ENCODE peak calls at places on chromosome 16, in six cellular contexts. One of them, this sample, is unnamed.

GRCh38 chr16:11386791-11387546 is 41.7 kb downstream of the RMI2 start:
- DNase-seq in ascending aorta: no peak
- DNase-seq in PC-9: no peak
- DNase-seq in heart left ventricle: no peak
- DNase-seq in astrocyte of the cerebellum: no peak
- DNase-seq in right lobe of liver: peak; percentile 30
- DNase-seq in this sample: no peak

GRCh38 chr16:27544671-27545070 is 5.0 kb downstream of the GTF3C1 start:
- DNase-seq in ascending aorta: no peak
- DNase-seq in PC-9: no peak
- DNase-seq in heart left ventricle: no peak
- DNase-seq in astrocyte of the cerebellum: no peak
- DNase-seq in right lobe of liver: no peak
- DNase-seq in this sample: no peak

GRCh38 chr16:73125860-73126259 is 77.9 kb upstream of the ZFHX3 start:
- DNase-seq in ascending aorta: no peak
- DNase-seq in PC-9: no peak
- DNase-seq in heart left ventricle: no peak
- DNase-seq in astrocyte of the cerebellum: peak; percentile 8
- DNase-seq in right lobe of liver: no peak
- DNase-seq in this sample: no peak

GRCh38 chr16:20711277-20711911 is 13.9 kb upstream of the ACSM1 start:
- DNase-seq in ascending aorta: peak; percentile 65
- DNase-seq in PC-9: no peak
- DNase-seq in heart left ventricle: no peak
- DNase-seq in astrocyte of the cerebellum: no peak
- DNase-seq in right lobe of liver: no peak
- DNase-seq in this sample: no peak

GRCh38 chr16:8137581-8137980 is 452.7 kb downstream of the TMEM114 start:
- DNase-seq in ascending aorta: no peak
- DNase-seq in PC-9: no peak
- DNase-seq in heart left ventricle: no peak
- DNase-seq in astrocyte of the cerebellum: no peak
- DNase-seq in right lobe of liver: no peak
- DNase-seq in this sample: no peak

GRCh38 chr16:13186813-13187212 is 285.4 kb downstream of the SHISA9 start:
- DNase-seq in ascending aorta: no peak
- DNase-seq in PC-9: no peak
- DNase-seq in heart left ventricle: no peak
- DNase-seq in astrocyte of the cerebellum: no peak
- DNase-seq in right lobe of liver: no peak
- DNase-seq in this sample: no peak

GRCh38 chr16:19882641-19883040 is 2.0 kb downstream of the GPRC5B start:
- DNase-seq in ascending aorta: no peak
- DNase-seq in PC-9: no peak
- DNase-seq in heart left ventricle: no peak
- DNase-seq in astrocyte of the cerebellum: no peak
- DNase-seq in right lobe of liver: no peak
- DNase-seq in this sample: no peak

GRCh38 chr16:70749006-70749678 is 51.8 kb downstream of the VAC14 start:
- DNase-seq in ascending aorta: no peak
- DNase-seq in PC-9: no peak
- DNase-seq in heart left ventricle: no peak
- DNase-seq in astrocyte of the cerebellum: no peak
- DNase-seq in right lobe of liver: peak; percentile 88
- DNase-seq in this sample: peak; percentile 78

GRCh38 chr16:85329059-85329812 is 217.0 kb upstream of the CIBAR2 start:
- DNase-seq in ascending aorta: no peak
- DNase-seq in PC-9: no peak
- DNase-seq in heart left ventricle: no peak
- DNase-seq in astrocyte of the cerebellum: peak; percentile 29
- DNase-seq in right lobe of liver: no peak
- DNase-seq in this sample: peak; percentile 66

GRCh38 chr16:53341787-53342186 is 92.5 kb upstream of the RBL2 start:
- DNase-seq in ascending aorta: no peak
- DNase-seq in PC-9: no peak
- DNase-seq in heart left ventricle: no peak
- DNase-seq in astrocyte of the cerebellum: no peak
- DNase-seq in right lobe of liver: no peak
- DNase-seq in this sample: no peak

GRCh38 chr16:10668322-10669045 is 26.2 kb downstream of the TEKT5 start:
- DNase-seq in ascending aorta: no peak
- DNase-seq in PC-9: peak; percentile 38
- DNase-seq in heart left ventricle: no peak
- DNase-seq in astrocyte of the cerebellum: peak; percentile 26
- DNase-seq in right lobe of liver: peak; percentile 24
- DNase-seq in this sample: no peak

GRCh38 chr16:77711775-77712174 is 10.5 kb upstream of the NUDT7 start:
- DNase-seq in ascending aorta: no peak
- DNase-seq in PC-9: no peak
- DNase-seq in heart left ventricle: no peak
- DNase-seq in astrocyte of the cerebellum: peak; percentile 37
- DNase-seq in right lobe of liver: peak; percentile 68
- DNase-seq in this sample: peak; percentile 46

GRCh38 chr16:72876981-72877373 is 171.0 kb downstream of the ZFHX3 start:
- DNase-seq in ascending aorta: no peak
- DNase-seq in PC-9: no peak
- DNase-seq in heart left ventricle: no peak
- DNase-seq in astrocyte of the cerebellum: no peak
- DNase-seq in right lobe of liver: no peak
- DNase-seq in this sample: no peak

GRCh38 chr16:66519482-66519881 is 30.4 kb downstream of the TK2 start:
- DNase-seq in ascending aorta: no peak
- DNase-seq in PC-9: no peak
- DNase-seq in heart left ventricle: no peak
- DNase-seq in astrocyte of the cerebellum: no peak
- DNase-seq in right lobe of liver: no peak
- DNase-seq in this sample: no peak

GRCh38 chr16:66516808-66517585 is 32.9 kb downstream of the TK2 start:
- DNase-seq in ascending aorta: peak; percentile 99
- DNase-seq in PC-9: peak; percentile 91
- DNase-seq in heart left ventricle: peak; percentile 97
- DNase-seq in astrocyte of the cerebellum: peak; percentile 95
- DNase-seq in right lobe of liver: peak; percentile 96
- DNase-seq in this sample: peak; percentile 96

GRCh38 chr16:66515543-66516171 is 34.3 kb downstream of the TK2 start:
- DNase-seq in ascending aorta: peak; percentile 81
- DNase-seq in PC-9: no peak
- DNase-seq in heart left ventricle: no peak
- DNase-seq in astrocyte of the cerebellum: peak; percentile 81
- DNase-seq in right lobe of liver: no peak
- DNase-seq in this sample: peak; percentile 41

GRCh38 chr16:66517586-66518263 is 32.2 kb downstream of the TK2 start:
- DNase-seq in ascending aorta: no peak
- DNase-seq in PC-9: no peak
- DNase-seq in heart left ventricle: no peak
- DNase-seq in astrocyte of the cerebellum: no peak
- DNase-seq in right lobe of liver: no peak
- DNase-seq in this sample: no peak

DNA sequence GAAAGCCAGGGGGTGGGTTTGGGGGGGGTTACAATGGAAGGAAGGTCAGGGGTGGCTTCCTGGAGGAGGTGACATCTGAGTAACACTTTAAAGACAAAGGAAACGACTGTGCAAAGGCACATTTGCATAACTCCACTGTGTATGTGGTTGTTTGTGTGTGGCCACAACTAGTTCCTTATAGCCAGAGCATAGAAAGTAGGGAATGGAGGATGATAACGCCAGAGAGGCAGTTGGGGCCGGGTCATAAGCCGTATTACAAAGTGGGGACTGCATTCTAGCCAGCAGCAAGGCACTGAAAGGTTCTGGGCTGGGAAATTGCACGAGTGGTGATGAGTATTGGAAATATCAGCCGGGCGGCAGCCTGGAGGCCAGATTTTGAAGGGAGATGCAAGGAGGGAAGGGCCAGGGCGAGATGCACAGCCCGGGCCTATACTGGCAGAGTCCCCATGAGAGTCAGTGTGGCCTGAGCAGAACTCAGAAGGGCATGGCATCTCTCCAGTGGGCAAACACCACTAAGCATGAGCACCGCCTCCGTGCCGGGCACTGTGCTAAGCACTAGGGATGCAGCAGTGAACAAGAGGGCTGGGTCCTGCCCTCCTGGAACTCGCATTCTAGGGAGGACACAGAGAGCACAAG is 33.6 kb downstream of the TK2 start:
- DNase-seq in ascending aorta: no peak
- DNase-seq in PC-9: no peak
- DNase-seq in heart left ventricle: no peak
- DNase-seq in astrocyte of the cerebellum: no peak
- DNase-seq in right lobe of liver: no peak
- DNase-seq in this sample: no peak
- H3K4me3 ChIP-seq in ascending aorta: peak overlapping the region; percentile 36
- H3K4me3 ChIP-seq in PC-9: no peak overlapping the region
- H3K4me3 ChIP-seq in heart left ventricle: no peak overlapping the region
- H3K4me3 ChIP-seq in astrocyte of the cerebellum: no peak overlapping the region
- H3K4me3 ChIP-seq in right lobe of liver: no peak overlapping the region
- H3K4me3 ChIP-seq in this sample: no peak overlapping the region

DNA sequence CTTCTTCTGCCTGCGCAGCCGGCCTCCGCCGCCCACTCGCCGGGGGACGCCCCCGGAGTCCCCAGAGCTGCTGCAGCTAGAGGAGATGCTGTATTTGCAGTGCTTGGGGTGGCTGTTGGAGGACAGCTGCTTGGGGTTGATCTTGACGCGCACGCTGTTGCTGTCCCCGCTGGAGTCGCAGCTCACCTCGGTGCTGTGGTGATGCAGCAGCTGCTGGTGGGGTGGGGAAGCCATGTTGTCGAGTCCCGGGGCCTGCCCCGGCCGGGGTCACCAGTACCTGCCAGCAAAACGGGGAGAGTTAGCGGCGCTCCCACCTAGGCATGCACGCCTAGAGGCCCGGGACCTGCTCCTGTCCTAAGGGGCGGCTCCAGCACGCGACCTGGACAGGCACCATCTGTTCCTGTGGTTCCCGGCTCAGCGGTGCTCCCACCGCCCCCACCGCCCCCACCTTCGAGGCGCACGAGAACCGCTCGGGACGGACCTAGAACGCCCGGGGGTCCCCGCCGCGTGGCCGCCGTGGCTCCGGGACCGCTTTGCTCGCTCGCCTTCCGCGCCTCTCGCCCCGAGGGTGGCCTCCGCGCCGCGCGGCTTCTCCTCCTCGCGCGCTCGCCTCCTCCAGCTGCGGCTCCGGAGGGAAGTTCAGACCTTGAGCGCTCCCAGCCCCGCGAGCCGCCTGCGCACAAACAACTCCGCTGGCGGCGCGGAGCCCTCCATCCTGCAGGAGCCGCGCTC is 867 bp downstream of the ADCY9 start:
- DNase-seq in ascending aorta: peak; percentile 76
- DNase-seq in PC-9: peak; percentile 36
- DNase-seq in heart left ventricle: peak; percentile 61
- DNase-seq in astrocyte of the cerebellum: no peak
- DNase-seq in right lobe of liver: peak; percentile 60
- DNase-seq in this sample: peak; percentile 70
- H3K4me3 ChIP-seq in ascending aorta: peak overlapping the region; percentile 95
- H3K4me3 ChIP-seq in PC-9: no peak overlapping the region
- H3K4me3 ChIP-seq in heart left ventricle: peak overlapping the region; percentile 71
- H3K4me3 ChIP-seq in astrocyte of the cerebellum: peak overlapping the region; percentile 53
- H3K4me3 ChIP-seq in right lobe of liver: peak overlapping the region; percentile 46
- H3K4me3 ChIP-seq in this sample: peak overlapping the region; percentile 34

DNA sequence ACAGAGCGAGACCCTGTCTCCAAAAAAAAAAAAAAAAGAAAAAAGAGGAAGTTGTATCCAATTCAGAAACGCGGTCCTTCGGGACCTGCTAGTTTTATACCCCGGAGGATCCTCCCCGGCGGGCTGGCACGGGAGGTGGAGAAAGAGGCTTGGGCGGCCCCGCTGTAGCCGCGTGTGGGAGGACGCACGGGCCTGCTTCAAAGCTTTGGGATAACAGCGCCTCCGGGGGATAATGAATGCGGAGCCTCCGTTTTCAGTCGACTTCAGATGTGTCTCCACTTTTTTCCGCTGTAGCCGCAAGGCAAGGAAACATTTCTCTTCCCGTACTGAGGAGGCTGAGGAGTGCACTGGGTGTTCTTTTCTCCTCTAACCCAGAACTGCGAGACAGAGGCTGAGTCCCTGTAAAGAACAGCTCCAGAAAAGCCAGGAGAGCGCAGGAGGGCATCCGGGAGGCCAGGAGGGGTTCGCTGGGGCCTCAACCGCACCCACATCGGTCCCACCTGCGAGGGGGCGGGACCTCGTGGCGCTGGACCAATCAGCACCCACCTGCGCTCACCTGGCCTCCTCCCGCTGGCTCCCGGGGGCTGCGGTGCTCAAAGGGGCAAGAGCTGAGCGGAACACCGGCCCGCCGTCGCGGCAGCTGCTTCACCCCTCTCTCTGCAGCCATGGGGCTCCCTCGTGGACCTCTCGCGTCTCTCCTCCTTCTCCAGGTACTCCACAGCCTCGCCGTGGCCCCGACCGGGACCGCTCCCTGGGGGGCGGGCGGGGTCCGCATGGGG is at the start of gene CDH3:
- DNase-seq in ascending aorta: no peak
- DNase-seq in PC-9: peak; percentile 88
- DNase-seq in heart left ventricle: no peak
- DNase-seq in astrocyte of the cerebellum: no peak
- DNase-seq in right lobe of liver: no peak
- DNase-seq in this sample: peak; percentile 61
- H3K4me3 ChIP-seq in ascending aorta: no peak within 1 kb of the TSS
- H3K4me3 ChIP-seq in PC-9: peak within 1 kb of the TSS; percentile 99
- H3K4me3 ChIP-seq in heart left ventricle: no peak within 1 kb of the TSS
- H3K4me3 ChIP-seq in astrocyte of the cerebellum: peak within 1 kb of the TSS; percentile 9
- H3K4me3 ChIP-seq in right lobe of liver: no peak within 1 kb of the TSS
- H3K4me3 ChIP-seq in this sample: no peak within 1 kb of the TSS

GRCh38 chr16:51155901-51156810 is 5.1 kb upstream of the SALL1 start:
- DNase-seq in ascending aorta: no peak
- DNase-seq in PC-9: no peak
- DNase-seq in heart left ventricle: no peak
- DNase-seq in astrocyte of the cerebellum: no peak
- DNase-seq in right lobe of liver: no peak
- DNase-seq in this sample: no peak
- H3K4me3 ChIP-seq in ascending aorta: no peak overlapping the region
- H3K4me3 ChIP-seq in PC-9: no peak overlapping the region
- H3K4me3 ChIP-seq in heart left ventricle: no peak overlapping the region
- H3K4me3 ChIP-seq in astrocyte of the cerebellum: peak overlapping the region; percentile 39
- H3K4me3 ChIP-seq in right lobe of liver: peak overlapping the region; percentile 35
- H3K4me3 ChIP-seq in this sample: no peak overlapping the region